ENCODE peak calls at places on chromosomes 1 and 21, in nine cellular contexts. Y is heart right ventricle, P is psoas muscle, I is pancreas, S is K562, C is left lung, Q is Panc1, D is right lobe of liver, M is heart left ventricle. U is an unnamed sample.

GRCh38 chr1:29282924-29283803 is 46.8 kb downstream of the PTPRU start:
- ATAC-seq in M (peak), C (peak), Y (no peak), I (peak), P (peak), D (peak), Q (peak), S (peak), U (peak)

GRCh38 chr1:207830788-207831187 is 78.9 kb downstream of the CD46 start:
- ATAC-seq in S (no peak), P (peak), C (no peak), M (peak), D (no peak), I (peak), Q (no peak), Y (peak), U (no peak)

GRCh38 chr1:236618507-236618906 is 14.2 kb upstream of the HEATR1 start:
- ATAC-seq in P (peak), C (no peak), S (no peak), Y (no peak), Q (no peak), M (no peak), I (no peak), D (no peak), U (no peak)

GRCh38 chr1:118298397-118298796 is 113.4 kb upstream of the SPAG17 start:
- ATAC-seq in D (no peak), P (peak), I (no peak), S (peak), Y (no peak), Q (no peak), M (no peak), C (no peak), U (no peak)

GRCh38 chr1:245039196-245039595 is 115.6 kb upstream of the KIF26B start:
- ATAC-seq in Q (no peak), M (no peak), D (no peak), P (no peak), I (no peak), Y (no peak), C (no peak), S (no peak), U (no peak)

GRCh38 chr1:44571712-44572571 is 102.3 kb downstream of the TMEM53 start:
- ATAC-seq in Y (no peak), I (peak), P (no peak), M (no peak), S (peak), D (peak), Q (peak), C (peak), U (no peak)

GRCh38 chr1:167648252-167648849 is 18.3 kb downstream of the RCSD1 start:
- ATAC-seq in Q (no peak), C (peak), D (no peak), S (no peak), Y (peak), I (no peak), M (peak), P (peak), U (peak)

GRCh38 chr21:15749045-15749867 is 19.5 kb downstream of the USP25 start:
- ATAC-seq in Y (no peak), S (peak), P (no peak), C (peak), D (peak), Q (no peak), I (peak), M (no peak), U (no peak)

GRCh38 chr1:246569248-246570238 is 3.3 kb downstream of the CNST start:
- ATAC-seq in Q (no peak), D (no peak), C (no peak), I (no peak), Y (no peak), M (no peak), P (no peak), S (peak), U (no peak)

GRCh38 chr1:230875370-230875769 is 7.0 kb upstream of the C1orf198 start:
- ATAC-seq in D (no peak), I (no peak), C (no peak), M (no peak), P (no peak), S (peak), Y (no peak), Q (no peak), U (no peak)

GRCh38 chr1:209768354-209768774 is 12.5 kb downstream of the TRAF3IP3 start:
- ATAC-seq in C (peak), M (no peak), Q (no peak), Y (peak), P (no peak), S (no peak), D (peak), I (peak), U (no peak)

GRCh38 chr1:12406218-12407021 is 176.6 kb downstream of the VPS13D start:
- ATAC-seq in Y (peak), D (peak), Q (no peak), C (peak), I (peak), M (peak), S (peak), P (peak), U (peak)

GRCh38 chr21:25296239-25296638 is 311.0 kb downstream of the MRPL39 start:
- ATAC-seq in P (no peak), S (no peak), D (no peak), M (no peak), Y (no peak), C (peak), Q (no peak), I (peak), U (no peak)

GRCh38 chr1:53777272-53777671 is 38.3 kb upstream of the GLIS1 start:
- ATAC-seq in Y (no peak), D (no peak), Q (no peak), P (no peak), I (no peak), M (no peak), C (no peak), S (no peak), U (no peak)

GRCh38 chr1:26293911-26294463 is 12.4 kb downstream of the UBXN11 start:
- ATAC-seq in Y (no peak), I (no peak), C (no peak), M (no peak), P (no peak), Q (no peak), D (no peak), S (no peak), U (no peak)

GRCh38 chr1:207603777-207604176 is 41.2 kb upstream of the CR1L start:
- ATAC-seq in Y (no peak), S (no peak), C (no peak), P (no peak), Q (no peak), D (peak), I (no peak), M (no peak), U (no peak)

GRCh38 chr1:70979879-70980278 is 67.7 kb downstream of the PTGER3 start:
- ATAC-seq in S (peak), I (peak), Q (no peak), D (peak), C (peak), P (no peak), Y (no peak), M (no peak), U (no peak)

GRCh38 chr1:173669491-173669941 is at the start of gene ANKRD45:
- ATAC-seq in P (no peak), S (no peak), Y (peak), M (peak), Q (peak), C (peak), I (peak), D (peak), U (peak)

GRCh38 chr1:2348346-2349275 is 42.7 kb downstream of the MORN1 start:
- ATAC-seq in P (no peak), I (no peak), M (no peak), Y (no peak), Q (no peak), C (no peak), D (no peak), S (no peak), U (no peak)

GRCh38 chr1:109137959-109138757 is 24.2 kb downstream of the ELAPOR1 start:
- ATAC-seq in D (peak), S (no peak), Y (no peak), C (no peak), M (no peak), Q (no peak), I (peak), P (no peak), U (no peak)

GRCh38 chr1:111404588-111404987 is 22.9 kb downstream of the OVGP1 start:
- ATAC-seq in Q (no peak), C (no peak), Y (no peak), S (no peak), P (no peak), D (no peak), M (no peak), I (no peak), U (no peak)

GRCh38 chr21:19607983-19608668 is 1204.5 kb upstream of the TMPRSS15 start:
- ATAC-seq in M (no peak), Q (no peak), D (no peak), Y (no peak), C (no peak), I (peak), P (no peak), S (peak), U (no peak)
- TF ChIP-seq CTCF in M (no peak), Q (no peak), D (no peak), Y (no peak), C (no peak), I (no peak), P (no peak), S (no peak), U (no peak)

DNA sequence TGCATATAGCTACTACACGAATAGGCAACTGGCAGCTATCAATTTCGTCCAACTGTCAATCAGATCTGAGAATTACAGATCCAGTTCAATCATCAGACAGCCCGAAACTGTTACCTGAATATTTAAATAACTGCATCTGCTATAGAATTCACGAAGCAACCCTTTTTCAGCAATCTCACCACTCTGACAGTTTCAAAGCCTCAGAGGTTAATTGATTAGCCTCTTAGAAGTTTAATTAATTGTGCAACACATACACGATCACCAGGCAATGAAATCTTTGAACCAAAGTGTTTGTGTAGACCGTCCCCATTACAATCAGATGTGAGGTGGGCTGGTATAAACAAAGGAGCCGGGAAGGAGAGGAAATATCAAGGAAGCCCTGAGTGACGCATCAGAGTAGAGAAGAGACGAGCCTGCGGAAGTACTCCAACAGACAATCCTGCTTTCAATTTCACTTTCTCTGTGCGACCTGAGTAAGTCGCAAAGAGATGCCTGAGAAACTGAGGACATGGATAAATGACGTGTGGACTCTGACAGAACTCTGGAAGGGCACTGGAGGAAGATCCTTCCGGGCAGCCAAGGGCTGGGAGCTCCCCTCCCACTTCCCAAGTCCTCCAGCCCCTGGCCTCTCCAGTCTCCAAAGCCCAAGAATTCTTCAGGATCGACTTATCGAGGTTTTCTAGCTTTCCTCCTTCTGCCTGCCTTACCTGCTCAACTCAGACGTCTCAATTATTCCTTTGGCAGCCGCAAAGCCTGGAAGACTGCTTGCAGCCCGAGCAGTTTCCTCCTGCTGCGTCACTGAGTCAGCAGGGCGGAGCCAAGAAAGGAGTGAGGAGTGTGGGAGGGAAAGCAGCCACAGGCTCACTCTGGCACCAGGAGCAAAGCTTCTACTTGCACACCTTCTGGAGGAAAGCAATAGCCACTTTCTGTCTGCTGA is at the start of gene RNASEL:
- ATAC-seq in C (peak), Q (peak), Y (peak), S (peak), M (peak), I (peak), D (peak), P (peak), U (peak)
- H3K4me3 ChIP-seq in C (peak), Q (peak), Y (peak), S (peak), M (peak), I (peak), D (peak), P (peak), U (peak)

DNA sequence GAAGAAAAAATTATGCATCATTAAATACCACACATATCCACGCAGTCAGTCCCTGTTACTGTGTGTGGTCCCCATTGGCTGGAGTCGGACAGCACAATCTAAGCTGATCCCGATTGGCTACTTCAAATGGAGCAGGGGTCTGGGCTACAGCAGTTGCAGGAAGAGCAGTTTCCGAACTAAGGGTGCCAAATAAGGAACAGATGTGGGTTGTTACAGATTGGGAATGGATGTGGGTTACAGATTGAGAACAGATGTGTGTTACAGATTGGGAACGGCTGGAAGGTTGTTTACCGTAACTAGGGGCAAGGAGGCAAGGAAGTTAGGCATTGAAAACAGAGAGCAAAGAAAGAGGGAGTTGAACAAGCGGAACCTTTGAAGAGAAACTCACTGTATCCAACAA is 19.9 kb downstream of the OR2L13 start:
- ATAC-seq in D (no peak), Q (no peak), C (no peak), S (no peak), I (no peak), P (no peak), Y (no peak), M (no peak), U (no peak)
- TF ChIP-seq CTCF in D (no peak), Q (no peak), C (no peak), S (no peak), I (no peak), P (no peak), Y (no peak), M (no peak), U (no peak)

GRCh38 chr21:39182016-39182415 is 1.2 kb downstream of the PSMG1 start:
- ATAC-seq in C (no peak), I (no peak), M (no peak), Y (no peak), S (no peak), P (no peak), Q (no peak), D (no peak), U (no peak)

GRCh38 chr21:39182484-39183271 is 573 bp downstream of the PSMG1 start:
- ATAC-seq in M (no peak), Q (peak), C (peak), I (peak), P (no peak), Y (peak), D (peak), S (peak), U (peak)

GRCh38 chr21:39183272-39184049 is at the start of gene PSMG1:
- ATAC-seq in Y (peak), I (peak), Q (peak), P (peak), C (peak), M (peak), D (peak), S (peak), U (peak)

GRCh38 chr21:39180429-39181019 is 2.7 kb downstream of the PSMG1 start:
- ATAC-seq in I (no peak), Q (no peak), D (no peak), C (no peak), Y (no peak), S (no peak), P (no peak), M (no peak), U (no peak)

DNA sequence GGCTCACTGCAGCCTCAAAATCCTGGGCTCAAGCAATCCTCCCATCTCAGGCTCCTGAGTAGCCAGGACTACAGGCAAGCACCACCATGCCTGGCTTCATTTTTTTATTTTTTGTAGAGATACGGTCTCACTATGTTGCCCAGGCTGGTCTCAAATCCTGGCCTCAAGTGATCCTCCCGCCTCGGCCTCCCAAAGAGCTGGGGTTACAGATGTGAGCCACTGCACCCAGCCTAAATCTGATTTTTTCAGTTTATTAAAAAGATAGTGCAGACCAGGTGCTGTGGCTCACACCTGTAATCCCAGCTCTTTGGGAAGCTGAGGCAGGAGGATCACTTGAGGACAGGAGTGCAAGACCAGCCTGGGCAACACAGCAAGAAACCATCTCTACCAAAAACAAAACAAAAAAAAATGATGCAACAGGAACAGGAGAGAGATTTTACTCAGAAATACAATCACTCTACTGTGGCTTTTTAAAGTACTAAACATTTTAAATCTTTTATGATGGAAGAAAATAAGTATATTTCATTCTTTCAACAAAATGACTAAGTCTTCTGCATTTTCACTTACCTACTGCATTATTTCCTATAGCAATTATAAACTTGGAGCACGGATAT is 1.9 kb downstream of the PSMG1 start:
- ATAC-seq in P (no peak), C (no peak), M (no peak), Y (no peak), S (no peak), I (no peak), Q (no peak), D (no peak), U (no peak)
- H3K4me3 ChIP-seq in P (no peak), C (no peak), M (no peak), Y (no peak), S (peak), I (no peak), Q (peak), D (no peak), U (no peak)

DNA sequence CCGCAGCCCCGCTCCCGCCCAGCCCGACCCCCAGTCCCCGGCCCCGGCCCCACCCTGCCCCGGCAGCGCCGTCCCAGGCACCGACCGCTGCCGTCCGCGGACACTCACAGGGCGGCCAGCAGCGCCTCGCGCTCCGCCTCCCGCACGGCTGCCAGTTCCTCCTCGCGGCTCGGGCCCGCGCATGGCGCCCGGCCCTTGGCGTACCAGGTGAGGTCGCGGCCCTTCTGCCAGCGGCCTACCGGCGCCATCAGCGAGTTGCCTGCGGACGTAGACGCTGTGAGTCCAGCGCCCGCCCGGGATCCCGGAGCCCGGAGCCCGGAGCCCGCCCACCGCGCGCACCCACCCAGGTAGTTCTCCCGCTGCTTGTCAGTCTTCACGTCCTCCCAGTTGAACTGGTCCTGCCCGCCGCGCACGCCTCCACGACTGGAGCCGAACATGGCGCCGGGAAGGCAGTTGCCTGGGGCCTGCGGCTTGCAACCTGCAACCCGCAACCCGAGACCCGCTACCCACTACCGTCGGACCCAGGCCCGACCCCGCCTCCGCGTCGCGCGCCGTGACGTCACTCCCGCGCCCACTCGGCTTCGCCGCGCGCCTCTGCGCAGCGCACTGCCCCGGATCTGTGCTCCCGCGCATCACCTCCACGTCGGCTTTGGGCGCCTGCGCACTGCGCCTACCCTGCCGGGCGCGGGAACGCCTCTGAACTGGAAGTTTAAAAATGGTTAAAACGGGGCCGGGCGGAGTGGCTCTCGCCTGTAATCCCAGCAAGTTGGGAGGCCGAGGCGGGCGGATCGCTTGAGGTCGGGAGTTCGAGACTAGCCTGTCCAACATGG is at the start of gene C1orf35:
- ATAC-seq in M (peak), Q (peak), D (peak), Y (peak), P (peak), C (peak), S (peak), I (peak), U (peak)
- TF ChIP-seq CTCF in M (no peak), Q (no peak), D (no peak), Y (no peak), P (no peak), C (no peak), S (no peak), I (no peak), U (no peak)

GRCh38 chr1:204081156-204081790 is 8.4 kb downstream of the SOX13 start:
- ATAC-seq in Q (no peak), Y (no peak), P (no peak), C (no peak), D (no peak), S (no peak), I (no peak), M (no peak), U (peak)

GRCh38 chr1:204079608-204079999 is 6.7 kb downstream of the SOX13 start:
- ATAC-seq in Y (no peak), S (no peak), P (no peak), C (no peak), D (no peak), I (no peak), Q (peak), M (no peak), U (no peak)

GRCh38 chr1:204077979-204078696 is 5.2 kb downstream of the SOX13 start:
- ATAC-seq in D (peak), S (no peak), P (no peak), M (no peak), I (no peak), C (peak), Y (no peak), Q (peak), U (no peak)

GRCh38 chr1:204081791-204082513 is 9.0 kb downstream of the SOX13 start:
- ATAC-seq in I (no peak), M (no peak), S (no peak), D (no peak), Y (no peak), Q (no peak), P (no peak), C (no peak), U (no peak)

DNA sequence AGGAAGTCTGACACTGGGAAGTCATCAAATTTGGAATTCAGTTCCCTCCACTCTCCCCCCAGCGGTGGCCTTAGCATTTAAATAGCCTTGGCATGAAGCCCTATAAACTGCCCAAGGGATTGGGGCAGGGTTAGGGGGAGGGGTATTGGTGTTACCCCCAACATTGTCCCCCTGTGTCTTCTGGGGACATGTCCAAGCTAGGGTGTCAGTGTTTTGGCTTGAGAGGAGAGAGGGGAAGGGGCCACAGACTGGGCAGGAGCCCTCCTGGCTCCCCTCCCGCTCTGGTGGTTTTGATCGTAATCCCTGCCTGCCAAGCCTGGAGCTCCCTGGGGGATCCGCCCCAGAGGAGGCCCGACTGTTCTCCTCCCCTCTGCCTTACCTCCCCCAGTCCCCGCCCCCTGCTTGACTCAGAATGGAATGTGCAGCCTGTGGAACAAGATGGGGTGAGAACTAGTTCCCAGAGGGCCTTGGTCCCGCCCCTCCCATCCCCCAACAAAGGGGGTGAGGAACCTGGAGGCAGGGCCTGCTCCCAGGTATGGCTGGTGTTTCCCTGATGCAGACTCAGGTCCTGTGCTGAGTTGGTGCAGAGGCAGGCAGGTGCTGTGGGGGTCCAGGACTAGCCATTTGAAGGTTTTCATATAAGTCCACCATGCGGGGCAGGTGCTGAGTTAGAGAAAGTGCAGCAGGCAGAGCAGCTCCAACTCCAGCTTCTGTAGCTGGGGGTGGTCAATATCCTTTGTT is 7.4 kb downstream of the SOX13 start:
- ATAC-seq in Q (peak), C (peak), P (peak), Y (peak), I (peak), S (peak), D (peak), M (peak), U (peak)
- H3K4me3 ChIP-seq in Q (no peak), C (no peak), P (peak), Y (peak), I (no peak), S (no peak), D (no peak), M (no peak), U (peak)

U was measured in gastroesophageal sphincter.